ENCODE peak calls at places on chromosome 7, in six cellular contexts. E is GM12878, W is upper lobe of left lung, F is HCT116, Y is HepG2, S is K562. H is an unnamed sample.

GRCh38 chr7:3103614-3104399 is 60.1 kb upstream of the CARD11 start:
- ATAC-seq in Y (no peak), W (peak), F (no peak), S (no peak), E (no peak), H (peak)

GRCh38 chr7:154696556-154696955 is 306.4 kb downstream of the PAXIP1 start:
- ATAC-seq in W (no peak), Y (no peak), E (no peak), F (no peak), S (no peak), H (no peak)

GRCh38 chr7:91929463-91929862 is 11.2 kb upstream of the AKAP9 start:
- ATAC-seq in F (peak), W (no peak), E (peak), Y (no peak), S (peak), H (no peak)

GRCh38 chr7:20395494-20395893 is 64.8 kb downstream of the ITGB8 start:
- ATAC-seq in F (no peak), W (no peak), E (peak), Y (no peak), S (no peak), H (no peak)

GRCh38 chr7:105863876-105864275 is 12.5 kb downstream of the ATXN7L1 start:
- ATAC-seq in Y (no peak), S (no peak), W (no peak), F (no peak), E (no peak), H (no peak)

GRCh38 chr7:80428161-80429054 is 83.5 kb downstream of the GNAT3 start:
- ATAC-seq in Y (peak), S (no peak), W (peak), F (peak), E (peak), H (peak)

GRCh38 chr7:16810112-16810511 is 5.3 kb upstream of the AGR2 start:
- ATAC-seq in E (no peak), W (no peak), S (no peak), F (no peak), Y (no peak), H (no peak)

GRCh38 chr7:140479062-140479738 is at the start of gene MKRN1:
- ATAC-seq in W (peak), E (peak), Y (peak), S (peak), F (peak), H (peak)

GRCh38 chr7:1248077-1248458 is 15.4 kb downstream of the UNCX start:
- ATAC-seq in F (no peak), E (no peak), Y (no peak), S (no peak), W (no peak), H (no peak)

GRCh38 chr7:24406053-24406561 is 122.1 kb downstream of the NPY start:
- ATAC-seq in W (no peak), E (peak), F (no peak), S (no peak), Y (no peak), H (no peak)

GRCh38 chr7:141074162-141074989 is 512 bp downstream of the TMEM178B start:
- ATAC-seq in Y (peak), F (no peak), S (no peak), E (peak), W (peak), H (no peak)

GRCh38 chr7:11747715-11748485 is 84.1 kb downstream of the THSD7A start:
- ATAC-seq in E (no peak), S (no peak), F (no peak), W (no peak), Y (no peak), H (no peak)

GRCh38 chr7:14288701-14289100 is 299.2 kb upstream of the ETV1 start:
- ATAC-seq in S (no peak), E (no peak), F (no peak), Y (no peak), W (no peak), H (no peak)

GRCh38 chr7:30708412-30708811 is 26.2 kb upstream of the CRHR2 start:
- ATAC-seq in F (no peak), S (no peak), Y (no peak), E (no peak), W (no peak), H (no peak)

GRCh38 chr7:53771701-53772100 is 736.3 kb downstream of the POM121L12 start:
- ATAC-seq in E (no peak), Y (no peak), S (no peak), F (no peak), W (no peak), H (no peak)

GRCh38 chr7:37921340-37921805 is 933 bp downstream of the EPDR1 start:
- ATAC-seq in S (peak), Y (peak), W (peak), F (peak), E (peak), H (peak)

GRCh38 chr7:41565655-41566054 is 137.2 kb downstream of the INHBA start:
- ATAC-seq in F (no peak), W (no peak), Y (no peak), S (no peak), E (no peak), H (no peak)

GRCh38 chr7:16880469-16881034 is 1.2 kb downstream of the AGR3 start:
- ATAC-seq in F (no peak), Y (no peak), S (no peak), W (no peak), E (no peak), H (no peak)

GRCh38 chr7:83248000-83248399 is 85.3 kb upstream of the PCLO start:
- ATAC-seq in S (no peak), E (no peak), Y (no peak), W (no peak), F (no peak), H (no peak)

GRCh38 chr7:36216063-36216684 is 63.1 kb downstream of the EEPD1 start:
- ATAC-seq in E (no peak), Y (peak), W (no peak), S (peak), F (no peak), H (peak)

GRCh38 chr7:6367701-6368211 is 80.0 kb downstream of the DAGLB start:
- ATAC-seq in E (no peak), F (no peak), Y (no peak), W (no peak), S (peak), H (no peak)

GRCh38 chr7:78066599-78066998 is 268.0 kb downstream of the PHTF2 start:
- ATAC-seq in E (no peak), Y (no peak), F (no peak), S (peak), W (no peak), H (no peak)

GRCh38 chr7:64581929-64582894 is 19.3 kb upstream of the ZNF680 start:
- ATAC-seq in W (peak), F (no peak), Y (no peak), S (peak), E (no peak), H (no peak)

GRCh38 chr7:25073451-25073850 is 51.6 kb downstream of the CYCS start:
- ATAC-seq in Y (peak), F (no peak), E (no peak), W (no peak), S (no peak), H (no peak)

GRCh38 chr7:142420554-142421362 is 162.9 kb upstream of the PRSS58 start:
- ATAC-seq in E (no peak), Y (peak), S (peak), F (peak), W (no peak), H (no peak)

GRCh38 chr7:135411098-135411497 is 98.8 kb downstream of the CNOT4 start:
- ATAC-seq in F (no peak), E (no peak), W (no peak), S (no peak), Y (no peak), H (no peak)

GRCh38 chr7:35716038-35716803 is 21.3 kb upstream of the HERPUD2 start:
- ATAC-seq in W (no peak), E (no peak), F (no peak), Y (no peak), S (no peak), H (peak)

GRCh38 chr7:102202556-102202955 is 84.1 kb upstream of the SH2B2 start:
- ATAC-seq in S (no peak), E (no peak), W (no peak), F (no peak), Y (no peak), H (no peak)

GRCh38 chr7:33905389-33906032 is at the start of gene BMPER:
- ATAC-seq in Y (peak), E (no peak), S (no peak), F (no peak), W (peak), H (no peak)

GRCh38 chr7:78879206-78879605 is 574.3 kb downstream of the MAGI2 start:
- ATAC-seq in W (no peak), Y (no peak), E (no peak), F (no peak), S (no peak), H (no peak)

GRCh38 chr7:85686410-85687181 is 499.7 kb upstream of the SEMA3D start:
- ATAC-seq in E (no peak), W (no peak), S (no peak), Y (no peak), F (no peak), H (peak)

GRCh38 chr7:132933076-132933466 is 148.8 kb downstream of the CHCHD3 start:
- ATAC-seq in E (peak), W (peak), S (no peak), Y (no peak), F (no peak), H (no peak)

GRCh38 chr7:37901890-37902524 is 14.6 kb downstream of the SFRP4 start:
- ATAC-seq in W (peak), S (peak), E (peak), Y (peak), F (no peak), H (no peak)

GRCh38 chr7:137879357-137880158 is 32.8 kb upstream of the DGKI start:
- ATAC-seq in E (peak), S (no peak), W (peak), F (no peak), Y (no peak), H (no peak)
- TF ChIP-seq POLR2AphosphoS5 in E (no peak), S (no peak), W (no peak), F (no peak), Y (no peak), H (no peak)

GRCh38 chr7:112065758-112066157 is 140.4 kb downstream of the DOCK4 start:
- ATAC-seq in E (no peak), Y (no peak), S (no peak), W (no peak), F (no peak), H (peak)

GRCh38 chr7:112068967-112069366 is 137.2 kb downstream of the DOCK4 start:
- ATAC-seq in W (peak), E (no peak), F (no peak), S (no peak), Y (no peak), H (no peak)

GRCh38 chr7:112067205-112067604 is 139.0 kb downstream of the DOCK4 start:
- ATAC-seq in Y (no peak), E (no peak), W (no peak), S (no peak), F (no peak), H (no peak)

GRCh38 chr7:112069879-112070321 is 136.3 kb downstream of the DOCK4 start:
- ATAC-seq in Y (no peak), F (no peak), W (no peak), S (no peak), E (no peak), H (no peak)

DNA sequence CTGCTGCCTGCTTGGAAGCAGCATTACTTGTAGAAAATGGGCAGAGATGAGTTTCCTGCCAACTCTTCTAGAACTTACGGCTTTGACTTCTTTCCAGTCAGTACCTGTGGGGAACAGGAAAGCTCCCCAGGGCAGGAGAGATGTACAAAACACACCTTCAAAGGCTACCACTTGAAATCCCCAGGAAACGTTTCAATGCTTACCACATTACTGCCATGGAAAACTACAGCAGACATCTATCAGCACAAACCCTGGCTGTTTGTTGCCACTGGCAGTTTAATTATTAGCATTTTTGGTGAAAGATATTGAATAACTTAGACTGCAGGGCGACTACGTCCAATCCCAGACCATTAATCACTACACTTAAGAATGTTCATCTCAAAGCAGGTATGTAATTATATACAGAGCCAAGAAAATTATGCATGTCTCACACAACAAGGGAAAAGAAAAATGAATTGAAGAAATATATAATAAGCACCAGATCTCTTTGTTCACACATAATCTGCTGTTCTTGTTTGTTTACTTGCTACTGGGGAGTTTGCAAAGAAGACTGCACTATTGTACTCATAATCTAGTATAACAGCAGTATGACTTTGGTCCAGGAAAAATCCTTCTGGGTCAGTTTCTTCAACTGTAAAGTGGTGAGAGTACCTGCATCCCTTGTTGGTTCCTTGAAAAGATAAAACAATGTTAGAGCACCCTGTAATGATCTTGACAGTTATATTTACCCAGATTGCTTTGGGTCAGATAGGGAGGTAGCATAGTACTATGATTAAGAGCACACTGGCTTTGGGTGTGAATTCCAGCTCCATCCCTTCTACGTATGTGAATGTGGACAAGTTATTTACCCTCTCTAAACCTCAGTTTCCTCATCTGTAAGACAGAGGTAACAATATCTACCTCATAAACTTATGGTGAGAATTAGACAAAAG is 138.3 kb downstream of the DOCK4 start:
- ATAC-seq in Y (no peak), S (no peak), F (no peak), E (no peak), W (no peak), H (no peak)
- H3K27ac ChIP-seq in Y (no peak), S (no peak), F (no peak), E (no peak), W (peak), H (no peak)

GRCh38 chr7:73522081-73522818 is at the start of gene BAZ1B:
- ATAC-seq in S (peak), W (peak), Y (peak), F (peak), E (peak), H (peak)
- TF ChIP-seq POLR2A in S (peak), W (peak), Y (peak), F (no peak), E (peak), H (no peak)

DNA sequence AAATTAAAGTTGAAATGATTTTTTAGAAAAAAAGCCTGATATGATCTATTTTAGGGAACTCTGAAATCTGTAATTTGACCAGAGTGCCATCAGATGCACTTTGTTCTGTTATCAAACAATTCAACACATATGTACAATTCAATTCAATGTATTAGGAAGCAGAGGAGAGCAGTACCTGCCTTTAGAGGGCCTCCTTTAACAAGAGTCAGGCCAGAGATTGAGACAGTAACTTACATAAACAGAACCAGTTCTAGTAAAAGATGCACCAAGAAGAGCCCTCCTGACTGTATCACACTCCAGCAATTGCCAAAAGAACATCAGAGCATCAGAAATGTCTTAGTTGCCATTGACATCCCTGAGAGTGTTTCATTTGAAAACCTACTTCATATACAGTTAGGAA is 1222.7 kb upstream of the LRRN3 start:
- ATAC-seq in S (no peak), W (no peak), F (no peak), E (no peak), Y (no peak), H (no peak)
- TF ChIP-seq POLR2AphosphoS5 in S (no peak), W (no peak), F (no peak), E (no peak), Y (no peak), H (no peak)

GRCh38 chr7:22108151-22108845 is 162.6 kb upstream of the CDCA7L start:
- ATAC-seq in S (no peak), Y (no peak), F (no peak), W (no peak), E (no peak), H (no peak)

GRCh38 chr7:22110881-22111280 is 165.2 kb upstream of the CDCA7L start:
- ATAC-seq in F (no peak), S (no peak), E (no peak), Y (no peak), W (no peak), H (no peak)

GRCh38 chr7:22109761-22110160 is 164.1 kb upstream of the CDCA7L start:
- ATAC-seq in F (peak), Y (peak), E (peak), S (peak), W (peak), H (no peak)

GRCh38 chr7:22111661-22112060 is 166.0 kb upstream of the CDCA7L start:
- ATAC-seq in S (no peak), F (no peak), E (no peak), W (no peak), Y (no peak), H (no peak)

GRCh38 chr7:22110227-22110839 is 164.6 kb upstream of the CDCA7L start:
- ATAC-seq in W (peak), E (peak), Y (peak), S (peak), F (peak), H (peak)
- H3K27ac ChIP-seq in W (no peak), E (no peak), Y (peak), S (no peak), F (no peak), H (no peak)

GRCh38 chr7:129434172-129434845 is at the start of gene STRIP2:
- ATAC-seq in F (peak), E (peak), W (peak), Y (peak), S (peak), H (peak)
- TF ChIP-seq POLR2A in F (no peak), E (peak), W (no peak), Y (peak), S (peak), H (peak)

GRCh38 chr7:157643525-157643970 is 306.7 kb downstream of the DNAJB6 start:
- ATAC-seq in S (no peak), Y (no peak), W (peak), F (no peak), E (no peak), H (no peak)

GRCh38 chr7:157641866-157642265 is 305.1 kb downstream of the DNAJB6 start:
- ATAC-seq in E (no peak), F (no peak), Y (no peak), W (no peak), S (no peak), H (no peak)

GRCh38 chr7:157644946-157645345 is 308.1 kb downstream of the DNAJB6 start:
- ATAC-seq in Y (no peak), W (no peak), E (no peak), F (no peak), S (no peak), H (no peak)

GRCh38 chr7:157646551-157646950 is 309.7 kb downstream of the DNAJB6 start:
- ATAC-seq in W (no peak), E (no peak), F (no peak), Y (no peak), S (no peak), H (no peak)

DNA sequence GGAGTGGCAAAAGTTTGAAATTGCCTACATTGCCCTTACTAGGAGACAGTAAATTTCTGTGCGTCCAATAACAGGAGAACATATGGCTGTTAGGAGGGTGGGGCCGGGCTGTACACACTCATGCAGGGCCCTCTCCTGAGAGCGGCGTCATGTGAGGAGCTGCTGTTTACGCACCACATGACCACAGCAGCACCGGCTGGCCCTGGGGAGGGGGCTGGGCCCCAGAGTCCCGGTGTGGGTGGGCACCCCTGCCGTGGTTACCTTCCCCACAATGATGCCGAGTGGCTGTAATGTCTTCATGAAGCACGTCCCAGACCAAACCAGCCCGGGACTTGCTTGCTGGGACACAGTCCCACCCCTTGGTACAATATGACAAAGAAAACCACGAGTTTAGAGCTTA is 308.7 kb downstream of the DNAJB6 start:
- ATAC-seq in F (no peak), E (no peak), W (peak), S (no peak), Y (no peak), H (no peak)
- TF ChIP-seq POLR2AphosphoS5 in F (no peak), E (no peak), W (no peak), S (no peak), Y (no peak), H (no peak)

DNA sequence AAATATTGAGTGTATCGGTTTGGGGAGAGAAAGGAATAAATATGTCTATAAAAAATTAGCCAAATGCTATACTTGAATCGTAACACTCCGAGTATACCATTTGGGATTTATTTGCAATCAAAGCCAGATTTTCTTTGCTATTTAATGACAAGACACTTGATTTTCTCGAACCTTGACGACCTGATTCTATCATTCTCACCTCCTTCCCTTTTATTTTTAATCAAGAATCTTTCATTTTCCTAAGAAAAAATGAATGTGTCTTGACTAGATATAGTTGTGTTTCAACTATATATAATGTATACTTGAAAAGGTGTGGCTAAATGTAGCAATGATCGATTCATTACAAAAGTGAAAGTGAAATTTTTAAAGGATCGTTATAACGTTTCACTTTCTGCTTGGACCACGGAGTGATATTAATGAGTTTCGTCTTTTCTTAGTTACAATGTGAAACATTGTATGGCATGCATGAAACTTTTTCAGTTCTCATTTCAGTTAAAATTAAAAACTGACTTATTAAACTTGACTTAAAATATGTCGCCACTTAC is 562 bp downstream of the NUB1 start:
- ATAC-seq in W (no peak), E (peak), Y (no peak), F (no peak), S (no peak), H (no peak)
- H3K27ac ChIP-seq in W (peak), E (peak), Y (peak), F (peak), S (peak), H (peak)

DNA sequence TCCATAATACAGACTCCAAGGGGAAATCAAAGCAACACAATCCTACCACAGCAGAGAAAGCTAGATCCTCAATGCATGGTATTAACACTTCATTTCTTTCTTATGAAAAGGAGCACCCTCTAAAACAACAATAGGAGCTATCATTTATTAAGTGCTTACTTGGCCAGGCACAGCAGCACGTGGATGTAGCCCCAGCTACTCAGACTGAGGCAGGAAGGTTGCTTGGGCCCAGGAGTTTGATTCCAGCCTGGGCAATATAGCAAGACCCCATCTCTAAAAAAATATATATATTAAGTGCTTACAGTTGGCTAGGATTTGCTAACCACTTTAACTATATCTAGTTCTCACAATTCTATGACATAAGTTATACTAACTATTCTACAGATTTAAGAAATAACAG is 12.2 kb downstream of the SNX13 start:
- ATAC-seq in S (no peak), E (no peak), F (no peak), W (no peak), Y (no peak), H (no peak)
- TF ChIP-seq POLR2A in S (no peak), E (no peak), F (no peak), W (no peak), Y (no peak), H (no peak)

H was measured in gastroesophageal sphincter.